ENCODE peak calls at places on chromosomes 11 and 22, in seven cellular contexts. R is mammary epithelial cell, Q is iPS-NIHi11, W is T-helper 1 cell, E is iris pigment epithelial cell, X is mucosa of gallbladder, H is HEK293T. C is an unnamed sample.

GRCh38 chr11:64419818-64420485 is 61.0 kb downstream of the RPS6KA4 start:
- DNase-seq in W (no peak), Q (no peak), E (peak), H (no peak), R (no peak), X (no peak), C (no peak)

GRCh38 chr11:120686516-120686915 is 175.0 kb downstream of the GRIK4 start:
- DNase-seq in X (no peak), H (no peak), R (no peak), Q (no peak), E (no peak), W (no peak), C (no peak)

GRCh38 chr22:46602025-46602424 is 18.2 kb upstream of the GRAMD4 start:
- DNase-seq in X (no peak), Q (no peak), E (no peak), H (no peak), W (no peak), R (no peak), C (no peak)

GRCh38 chr11:133064152-133064877 is 468.0 kb downstream of the OPCML start:
- DNase-seq in R (peak), Q (peak), H (peak), W (no peak), X (peak), E (peak), C (peak)

GRCh38 chr11:128226106-128226716 is 361.1 kb downstream of the ETS1 start:
- DNase-seq in E (no peak), R (no peak), Q (no peak), X (no peak), W (peak), H (no peak), C (no peak)

GRCh38 chr11:102279641-102280170 is 37.6 kb upstream of the BIRC3 start:
- DNase-seq in H (peak), X (peak), R (peak), W (peak), Q (no peak), E (peak), C (peak)

GRCh38 chr11:19539861-19540260 is 172.8 kb upstream of the NAV2 start:
- DNase-seq in H (no peak), Q (no peak), X (no peak), E (no peak), W (no peak), R (no peak), C (no peak)

GRCh38 chr22:37370306-37370979 is 56.8 kb downstream of the ELFN2 start:
- DNase-seq in H (no peak), Q (no peak), X (peak), R (no peak), E (no peak), W (no peak), C (no peak)

GRCh38 chr11:7577883-7578242 is 64.1 kb downstream of the PPFIBP2 start:
- DNase-seq in E (peak), Q (peak), R (no peak), X (no peak), W (peak), H (no peak), C (peak)

GRCh38 chr22:34833982-34834510 is 231.9 kb upstream of the ISX start:
- DNase-seq in W (no peak), E (no peak), X (no peak), Q (no peak), H (no peak), R (no peak), C (no peak)

C was measured in endothelial cell of umbilical vein.